ENCODE peak calls at places on chromosomes 5 and 9, in five cellular contexts. U, O, H, N and L are unnamed samples.

GRCh38 chr9:137370865-137371520 is 52.0 kb downstream of the EXD3 start:
- DNase-seq in U (no peak), O (peak; percentile 31), H (no peak), N (no peak), L (no peak)

GRCh38 chr5:130795037-130795436 is 370.0 kb downstream of the HINT1 start:
- DNase-seq in U (no peak), O (no peak), H (peak; percentile 57), N (peak; percentile 42), L (peak; percentile 83)

GRCh38 chr5:172699999-172700685 is 59.1 kb downstream of the NEURL1B start:
- DNase-seq in U (peak; percentile 71), O (peak; percentile 72), H (no peak), N (no peak), L (no peak)

GRCh38 chr9:92988215-92988731 is 41.0 kb downstream of the FGD3 start:
- DNase-seq in U (no peak), O (no peak), H (no peak), N (peak; percentile 22), L (peak; percentile 83)

GRCh38 chr5:179797741-179798140 is 4.0 kb downstream of the LTC4S start:
- DNase-seq in U (no peak), O (no peak), H (no peak), N (no peak), L (no peak)

GRCh38 chr9:88387035-88387732 is 1.1 kb upstream of the SPIN1 start:
- DNase-seq in U (peak; percentile 70), O (no peak), H (peak; percentile 57), N (peak; percentile 60), L (peak; percentile 62)

GRCh38 chr5:45383985-45384384 is 312.2 kb downstream of the HCN1 start:
- DNase-seq in U (no peak), O (no peak), H (no peak), N (no peak), L (no peak)

GRCh38 chr5:139492700-139493192 is 10.2 kb upstream of the STING1 start:
- DNase-seq in U (no peak), O (no peak), H (peak; percentile 55), N (peak; percentile 32), L (no peak)

GRCh38 chr5:142900926-142901325 is 130.7 kb downstream of the ARHGAP26 start:
- DNase-seq in U (no peak), O (no peak), H (peak; percentile 28), N (peak; percentile 75), L (peak; percentile 37)

GRCh38 chr5:77413049-77413448 is 79.1 kb downstream of the WDR41 start:
- DNase-seq in U (no peak), O (no peak), H (no peak), N (no peak), L (no peak)

GRCh38 chr5:56088431-56088949 is 93.7 kb upstream of the IL6ST start:
- DNase-seq in U (no peak), O (no peak), H (no peak), N (no peak), L (no peak)

GRCh38 chr9:138051586-138052321 is 174.2 kb downstream of the CACNA1B start:
- DNase-seq in U (no peak), O (no peak), H (no peak), N (no peak), L (no peak)

GRCh38 chr9:121786998-121787422 is 135.6 kb downstream of the DAB2IP start:
- DNase-seq in U (no peak), O (no peak), H (no peak), N (no peak), L (no peak)

GRCh38 chr5:6194261-6194875 is 184.0 kb downstream of the MED10 start:
- DNase-seq in U (no peak), O (no peak), H (no peak), N (no peak), L (no peak)

GRCh38 chr5:15249152-15249551 is 250.8 kb upstream of the FBXL7 start:
- DNase-seq in U (no peak), O (no peak), H (peak; percentile 83), N (peak; percentile 69), L (peak; percentile 63)

GRCh38 chr5:139765409-139766217 is 30.0 kb upstream of the PSD2 start:
- DNase-seq in U (peak; percentile 86), O (peak; percentile 83), H (peak; percentile 82), N (peak; percentile 66), L (peak; percentile 75)

GRCh38 chr5:142748568-142749249 is 21.5 kb upstream of the ARHGAP26 start:
- DNase-seq in U (peak; percentile 62), O (no peak), H (peak; percentile 39), N (peak; percentile 54), L (peak; percentile 70)

GRCh38 chr9:136840877-136841645 is 1.2 kb upstream of the AJM1 start:
- DNase-seq in U (no peak), O (peak; percentile 55), H (peak; percentile 44), N (no peak), L (peak; percentile 34)

GRCh38 chr5:79536193-79536906 is 22.4 kb upstream of the HOMER1 start:
- DNase-seq in U (no peak), O (no peak), H (no peak), N (no peak), L (no peak)

GRCh38 chr5:61407706-61408105 is 75.6 kb downstream of the ZSWIM6 start:
- DNase-seq in U (no peak), O (no peak), H (no peak), N (no peak), L (peak; percentile 18)

GRCh38 chr5:77812926-77813589 is 36.9 kb upstream of the TBCA start:
- DNase-seq in U (no peak), O (no peak), H (no peak), N (no peak), L (no peak)

GRCh38 chr5:38426493-38426892 is 130.0 kb downstream of the LIFR start:
- DNase-seq in U (no peak), O (no peak), H (peak; percentile 68), N (peak; percentile 36), L (peak; percentile 66)

GRCh38 chr5:33631139-33631538 is 190.4 kb downstream of the TARS1 start:
- DNase-seq in U (no peak), O (no peak), H (no peak), N (no peak), L (no peak)

GRCh38 chr5:75510836-75511434 is 494 bp downstream of the CERT1 start:
- DNase-seq in U (peak; percentile 80), O (no peak), H (no peak), N (peak; percentile 5), L (no peak)

GRCh38 chr5:51347704-51348103 is 35.5 kb upstream of the ISL1 start:
- DNase-seq in U (no peak), O (no peak), H (no peak), N (peak; percentile 33), L (peak; percentile 37)

GRCh38 chr5:92513067-92513466 is 1068.0 kb downstream of the NR2F1-AS1 start:
- DNase-seq in U (no peak), O (no peak), H (peak; percentile 28), N (peak; percentile 45), L (peak; percentile 87)

GRCh38 chr5:24629798-24630197 is 15.0 kb downstream of the CDH10 start:
- DNase-seq in U (no peak), O (no peak), H (no peak), N (no peak), L (no peak)

GRCh38 chr5:159971931-159972461 is 36.9 kb upstream of the TTC1 start:
- DNase-seq in U (no peak), O (no peak), H (peak; percentile 6), N (no peak), L (peak; percentile 40)

GRCh38 chr5:112338681-112339337 is 80.3 kb downstream of the EPB41L4A start:
- DNase-seq in U (no peak), O (no peak), H (peak; percentile 74), N (peak; percentile 15), L (peak; percentile 34)

DNA sequence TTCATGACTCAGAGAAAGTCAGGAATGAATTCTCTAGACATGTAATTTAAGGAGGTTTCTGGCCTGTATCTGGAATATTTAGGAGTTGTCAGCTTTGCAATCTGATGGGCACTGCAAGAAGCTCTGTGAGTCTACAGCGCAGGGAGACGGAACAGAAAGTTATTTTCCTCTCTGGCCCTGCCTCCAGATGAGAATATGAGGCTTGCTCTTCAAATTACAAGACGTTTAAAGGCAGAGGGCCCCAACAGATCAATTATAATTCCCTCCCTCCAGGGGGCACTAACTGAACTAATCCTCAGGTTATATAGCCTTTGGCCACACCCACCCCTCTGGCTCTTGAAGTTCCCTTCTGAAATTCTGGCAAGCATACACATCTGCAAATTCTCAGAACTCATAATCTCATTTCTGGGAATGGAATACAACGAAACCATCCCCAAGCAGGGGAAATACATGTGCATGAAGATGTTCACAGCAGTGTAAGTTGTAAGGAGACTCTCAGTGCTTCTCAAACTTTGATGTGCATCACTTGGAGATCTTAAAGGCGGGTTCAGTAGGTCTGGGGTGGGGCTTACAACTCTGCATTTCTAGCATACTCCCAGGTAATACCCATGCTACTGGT is 307.6 kb downstream of the CWC27 start:
- DNase-seq in U (peak; percentile 65), O (no peak), H (peak; percentile 82), N (peak; percentile 65), L (peak; percentile 37)
- TF ChIP-seq CTCF in U (peak; percentile 29), O (no peak), H (peak; percentile 37), N (peak; percentile 49), L (peak; percentile 7)

DNA sequence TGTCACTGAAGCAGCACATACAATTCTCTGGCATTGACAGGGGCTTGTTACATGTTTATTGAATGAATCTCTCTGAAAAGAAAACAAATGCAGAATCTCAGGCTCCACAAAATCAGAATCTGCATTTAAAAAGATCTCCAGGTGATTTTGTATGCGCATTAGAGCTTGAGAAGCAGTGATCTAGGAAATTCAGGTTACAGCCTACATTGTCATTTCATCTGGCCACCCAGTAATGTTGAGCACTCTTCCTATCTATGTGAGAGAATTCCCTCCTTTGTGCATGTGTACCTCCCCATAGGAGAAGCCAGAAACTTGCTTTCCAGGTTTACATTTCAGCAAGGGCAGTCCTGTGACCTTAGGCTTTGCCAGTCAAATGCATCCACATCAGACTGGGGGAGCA is 96.2 kb downstream of the KIAA1958 start:
- DNase-seq in U (no peak), O (no peak), H (no peak), N (no peak), L (no peak)
- H3K4me3 ChIP-seq in U (no peak overlapping the region), O (no peak overlapping the region), H (no peak overlapping the region), N (no peak overlapping the region), L (no peak overlapping the region)

GRCh38 chr9:124505006-124505900 is 1.9 kb downstream of the NR5A1 start:
- DNase-seq in U (peak; percentile 38), O (peak; percentile 47), H (no peak), N (no peak), L (no peak)
- TF ChIP-seq CTCF in U (no peak), O (no peak), H (no peak), N (no peak), L (no peak)

GRCh38 chr5:53109436-53110127 is at the start of gene MOCS2:
- DNase-seq in U (peak; percentile 94), O (peak; percentile 90), H (peak; percentile 89), N (peak; percentile 88), L (peak; percentile 93)

GRCh38 chr5:53109041-53109435 is 519 bp downstream of the MOCS2 start:
- DNase-seq in U (no peak), O (no peak), H (peak; percentile 38), N (no peak), L (peak; percentile 45)

GRCh38 chr5:53110156-53110555 is 599 bp upstream of the MOCS2 start:
- DNase-seq in U (no peak), O (no peak), H (no peak), N (no peak), L (no peak)

GRCh38 chr5:53112909-53113308 is 3.4 kb upstream of the MOCS2 start:
- DNase-seq in U (no peak), O (no peak), H (no peak), N (no peak), L (no peak)

DNA sequence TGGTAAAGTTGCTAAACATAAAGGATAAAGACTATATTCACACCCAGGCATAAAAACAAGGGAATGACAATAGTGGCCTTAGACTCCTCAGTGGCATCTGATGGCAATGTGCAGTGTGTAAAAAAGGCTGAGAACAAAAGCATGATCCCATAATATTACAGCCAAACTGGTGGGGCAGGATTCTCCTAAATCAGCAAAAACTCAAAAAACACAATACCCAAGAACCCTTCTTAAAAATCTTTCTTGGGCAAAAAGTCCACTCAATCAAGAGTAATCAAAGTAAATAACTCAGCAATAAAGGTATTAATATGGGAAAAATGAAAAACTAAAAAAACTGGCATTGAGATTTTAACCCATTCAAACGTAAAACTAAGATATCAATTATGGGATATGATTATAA is 1.6 kb upstream of the MOCS2 start:
- DNase-seq in U (no peak), O (no peak), H (no peak), N (no peak), L (no peak)
- H3K4me3 ChIP-seq in U (no peak overlapping the region), O (no peak overlapping the region), H (no peak overlapping the region), N (peak overlapping the region; percentile 90), L (no peak overlapping the region)